ENCODE peak calls at places on chromosomes 2 and 18, in four cellular contexts. T is K562, Y is GM12878, U is HepG2. B is an unnamed sample.

GRCh38 chr2:150792780-150793300 is 305.4 kb upstream of the RND3 start:
- DNase-seq in T (no peak), U (no peak), Y (no peak), B (no peak)

GRCh38 chr2:206831442-206831995 is 66.1 kb downstream of the FASTKD2 start:
- DNase-seq in T (no peak), U (no peak), Y (no peak), B (no peak)

GRCh38 chr2:235958631-235959395 is 209.4 kb downstream of the GBX2 start:
- DNase-seq in U (no peak), Y (no peak), T (no peak), B (no peak)

GRCh38 chr18:57755473-57756067 is 47.5 kb downstream of the ATP8B1 start:
- DNase-seq in Y (no peak), T (no peak), U (no peak), B (no peak)

GRCh38 chr2:88082781-88083180 is 15.2 kb downstream of the SMYD1 start:
- DNase-seq in U (no peak), T (no peak), Y (no peak), B (no peak)

GRCh38 chr2:11051280-11051679 is 104.0 kb upstream of the SLC66A3 start:
- DNase-seq in T (no peak), Y (no peak), U (no peak), B (no peak)

GRCh38 chr2:178008636-178009289 is 63.8 kb downstream of the PDE11A start:
- DNase-seq in U (no peak), T (no peak), Y (no peak), B (peak)

GRCh38 chr2:210169871-210170441 is 1.3 kb downstream of the KANSL1L start:
- DNase-seq in U (peak), T (no peak), Y (peak), B (no peak)

GRCh38 chr2:202030676-202031075 is 3.0 kb upstream of the FZD7 start:
- DNase-seq in U (no peak), T (no peak), Y (no peak), B (no peak)

GRCh38 chr2:38013158-38013752 is 62.7 kb downstream of the CYP1B1 start:
- DNase-seq in U (no peak), T (no peak), Y (no peak), B (no peak)

GRCh38 chr2:29426354-29426753 is 311.1 kb downstream of the CLIP4 start:
- DNase-seq in Y (no peak), T (no peak), U (no peak), B (no peak)

GRCh38 chr18:79446931-79447330 is 51.2 kb downstream of the NFATC1 start:
- DNase-seq in U (no peak), T (no peak), Y (no peak), B (no peak)

GRCh38 chr2:200585730-200586643 is at the start of gene AOX1:
- DNase-seq in U (peak), T (no peak), Y (no peak), B (no peak)

GRCh38 chr2:182593394-182593707 is 122.7 kb upstream of the DNAJC10 start:
- DNase-seq in Y (no peak), T (no peak), U (no peak), B (no peak)

GRCh38 chr18:46574000-46574739 is 82.8 kb downstream of the LOXHD1 start:
- DNase-seq in T (no peak), Y (peak), U (no peak), B (no peak)

GRCh38 chr2:169300617-169301530 is 61.5 kb downstream of the LRP2 start:
- DNase-seq in T (no peak), U (no peak), Y (no peak), B (no peak)

GRCh38 chr18:44123743-44124142 is 556.9 kb upstream of the SETBP1 start:
- DNase-seq in Y (no peak), T (no peak), U (no peak), B (no peak)

GRCh38 chr2:204825054-204825453 is 279.8 kb downstream of the PARD3B start:
- DNase-seq in U (no peak), Y (no peak), T (no peak), B (no peak)

GRCh38 chr18:66872277-66872676 is 268.4 kb upstream of the CDH19 start:
- DNase-seq in U (no peak), T (no peak), Y (no peak), B (no peak)

GRCh38 chr2:219739061-219739460 is 111.6 kb downstream of the SLC4A3 start:
- DNase-seq in U (no peak), Y (no peak), T (no peak), B (no peak)

GRCh38 chr2:152062130-152063091 is 36.4 kb downstream of the CACNB4 start:
- DNase-seq in T (no peak), U (no peak), Y (no peak), B (no peak)

GRCh38 chr2:168495524-168495923 is 39.5 kb downstream of the CERS6 start:
- DNase-seq in Y (peak), T (no peak), U (no peak), B (no peak)

GRCh38 chr2:46749042-46749461 is 166.6 kb downstream of the MCFD2 start:
- DNase-seq in T (peak), Y (no peak), U (peak), B (no peak)

GRCh38 chr2:72983500-72984039 is 66.3 kb downstream of the EMX1 start:
- DNase-seq in U (peak), T (no peak), Y (no peak), B (no peak)

GRCh38 chr18:29588446-29589100 is 1411.6 kb upstream of the CDH2 start:
- DNase-seq in T (no peak), U (no peak), Y (no peak), B (no peak)

GRCh38 chr2:162037028-162037795 is 36.8 kb downstream of the DPP4 start:
- DNase-seq in Y (no peak), U (no peak), T (no peak), B (no peak)

GRCh38 chr18:48994044-48994651 is 43.4 kb upstream of the SMAD7 start:
- DNase-seq in T (no peak), U (peak), Y (no peak), B (no peak)

GRCh38 chr2:48445091-48445725 is 84.7 kb upstream of the STON1 start:
- DNase-seq in U (no peak), Y (no peak), T (no peak), B (no peak)

GRCh38 chr18:57768557-57769326 is 34.4 kb downstream of the ATP8B1 start:
- DNase-seq in U (no peak), T (no peak), Y (no peak), B (no peak)

GRCh38 chr2:3738454-3738853 is 35.1 kb downstream of the DCDC2C start:
- DNase-seq in U (peak), Y (no peak), T (peak), B (peak)

GRCh38 chr2:63614448-63614968 is 25.7 kb downstream of the MDH1 start:
- DNase-seq in U (peak), T (no peak), Y (no peak), B (no peak)

GRCh38 chr2:25881759-25882158 is 3.5 kb upstream of the ASXL2 start:
- DNase-seq in T (no peak), Y (no peak), U (no peak), B (no peak)

GRCh38 chr2:121804997-121805766 is 49.7 kb downstream of the TSN start:
- DNase-seq in T (no peak), Y (no peak), U (no peak), B (no peak)

GRCh38 chr2:187442778-187443177 is 5.3 kb downstream of the CALCRL start:
- DNase-seq in T (no peak), U (no peak), Y (no peak), B (no peak)

GRCh38 chr2:179265082-179265575 is 497 bp upstream of the SESTD1 start:
- DNase-seq in Y (no peak), T (no peak), U (no peak), B (no peak)

GRCh38 chr2:45816273-45816672 is 164.8 kb downstream of the PRKCE start:
- DNase-seq in Y (no peak), T (no peak), U (no peak), B (no peak)

GRCh38 chr2:1591978-1592907 is 152.1 kb downstream of the PXDN start:
- DNase-seq in Y (no peak), T (no peak), U (no peak), B (peak)

GRCh38 chr18:35236964-35237363 is 3.9 kb upstream of the ZNF397 start:
- DNase-seq in U (no peak), T (no peak), Y (no peak), B (no peak)

GRCh38 chr2:11270891-11271290 is 73.5 kb downstream of the ROCK2 start:
- DNase-seq in T (no peak), Y (no peak), U (no peak), B (no peak)

GRCh38 chr18:42141439-42141838 is 186.4 kb downstream of the PIK3C3 start:
- DNase-seq in U (peak), T (no peak), Y (no peak), B (no peak)

DNA sequence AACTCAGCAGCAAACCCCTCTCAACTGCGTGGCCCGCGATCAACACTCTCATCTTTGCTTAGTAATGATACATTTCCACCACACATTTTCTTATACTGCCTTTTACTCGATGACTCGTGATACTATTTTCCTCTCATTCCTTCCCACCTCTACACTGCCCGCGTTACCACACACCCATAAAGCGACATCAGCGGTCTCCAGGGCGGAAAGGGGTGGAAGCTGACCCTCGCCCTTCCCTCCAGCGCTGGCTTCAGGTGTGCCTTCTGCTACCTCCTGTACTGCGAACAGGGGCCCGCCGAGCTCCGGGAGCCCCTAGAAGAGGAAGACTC is 1.3 kb downstream of the NETO1 start:
- DNase-seq in U (no peak), T (no peak), Y (no peak), B (no peak)
- TF ChIP-seq FOXK2 in U (no peak), T (no peak), Y (no peak), B (no peak)

DNA sequence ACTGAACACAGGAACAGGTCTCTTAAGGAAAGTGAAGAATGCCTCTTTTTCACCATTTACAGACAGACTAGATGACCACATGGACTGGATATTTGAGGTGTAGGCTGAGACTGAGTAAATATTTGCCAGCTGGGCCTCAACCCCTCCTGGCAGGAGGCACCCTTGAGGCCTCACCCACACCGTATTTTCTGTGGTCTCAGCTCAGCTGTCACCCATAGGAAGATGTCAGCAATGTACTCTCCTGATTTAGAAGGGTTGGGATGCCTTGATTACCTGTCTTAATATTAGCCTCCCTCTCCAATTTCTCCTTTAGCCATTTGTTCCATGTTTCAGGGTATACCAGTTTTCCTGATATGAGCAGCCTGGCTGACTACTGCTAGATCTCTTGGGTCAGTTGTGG is 20.3 kb downstream of the ADCYAP1 start:
- DNase-seq in T (no peak), U (peak), Y (no peak), B (no peak)
- TF ChIP-seq FOXK2 in T (no peak), U (no peak), Y (no peak), B (no peak)

DNA sequence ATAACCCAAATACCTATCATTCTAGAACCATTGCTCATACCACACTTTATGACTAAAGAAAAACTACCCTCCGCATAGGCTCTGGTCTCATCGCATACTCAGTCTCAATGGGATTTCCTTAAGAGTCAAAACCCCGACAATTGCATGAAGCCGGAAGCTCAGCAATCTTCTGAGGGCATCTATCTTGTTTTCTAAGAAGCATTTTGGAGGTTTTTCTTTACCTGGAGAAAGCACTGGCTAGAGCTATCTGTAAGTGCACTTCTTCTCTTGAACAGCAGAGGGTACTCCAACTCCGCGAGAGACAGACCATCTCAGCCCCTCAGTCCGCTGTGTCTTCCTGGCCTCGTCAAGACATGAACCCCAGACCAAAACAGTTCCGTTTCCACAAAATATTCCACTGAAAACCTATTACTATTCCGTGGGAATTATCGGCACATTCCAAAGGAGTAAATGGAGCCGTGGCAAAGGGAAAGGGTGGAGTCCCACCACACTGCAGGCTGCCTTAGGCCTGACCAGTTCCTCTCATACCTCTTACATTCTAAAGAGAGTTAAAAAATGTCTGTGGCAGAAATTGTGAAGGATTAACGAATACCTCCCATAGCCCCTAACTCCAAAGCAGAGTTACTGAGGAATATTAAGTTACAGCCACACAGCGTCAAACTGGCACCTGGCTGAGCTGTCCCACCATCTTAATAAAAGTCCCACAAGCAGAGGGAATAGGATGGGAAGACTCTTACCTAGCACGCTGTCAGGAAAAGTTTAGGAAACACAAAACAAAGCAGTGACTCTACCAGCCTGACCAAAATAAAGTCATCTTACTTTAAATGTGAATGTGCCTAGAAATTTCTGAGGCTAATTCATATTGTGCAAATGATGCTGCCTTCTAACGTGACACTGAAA is 325.6 kb upstream of the VRK2 start:
- DNase-seq in U (peak), Y (peak), T (peak), B (peak)
- TF ChIP-seq FOXK2 in U (no peak), Y (no peak), T (no peak), B (no peak)

GRCh38 chr2:186183406-186183805 is 302.7 kb upstream of the ZC3H15 start:
- DNase-seq in U (no peak), T (no peak), Y (no peak), B (no peak)

DNA sequence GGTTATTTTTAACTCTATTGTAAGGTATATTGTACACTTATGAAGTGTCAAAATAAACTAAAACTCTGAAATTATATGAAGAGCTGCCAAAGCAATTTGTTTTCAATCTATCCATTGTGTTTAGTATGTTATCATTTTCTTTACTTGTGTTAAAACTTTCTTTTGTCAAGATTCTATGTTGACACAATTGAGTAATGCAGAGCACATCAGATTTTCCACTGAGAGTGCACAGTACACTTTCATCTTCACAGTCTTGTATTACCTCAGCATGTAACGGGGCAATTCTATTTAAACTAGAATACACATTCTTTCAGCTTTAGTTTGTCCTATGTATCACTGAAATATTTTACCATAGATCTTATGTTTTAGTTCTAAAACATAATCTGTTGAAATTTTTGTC is 304.4 kb upstream of the ZC3H15 start:
- DNase-seq in Y (no peak), T (no peak), U (peak), B (no peak)
- TF ChIP-seq FOXK2 in Y (no peak), T (no peak), U (no peak), B (no peak)

DNA sequence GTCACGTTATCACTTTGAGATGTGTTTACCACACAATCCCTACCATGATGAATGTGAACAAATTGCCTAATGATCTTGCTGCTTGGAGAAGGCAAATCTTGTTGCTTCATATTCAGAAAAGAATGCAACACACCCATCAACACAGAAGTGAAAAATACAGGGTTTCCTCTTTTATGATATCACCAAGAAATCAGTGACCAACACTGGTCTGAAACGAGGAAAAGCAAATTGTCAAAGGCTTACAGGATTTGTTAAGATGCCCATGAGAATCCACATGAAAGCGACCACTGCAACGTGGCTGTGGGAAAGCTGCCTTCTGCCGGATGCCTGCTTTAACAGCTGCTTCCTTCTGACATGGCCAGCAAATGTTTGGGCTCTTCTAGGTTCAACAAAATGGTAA is 397.6 kb upstream of the LRATD1 start:
- DNase-seq in T (no peak), U (no peak), Y (no peak), B (no peak)
- TF ChIP-seq FOXK2 in T (no peak), U (no peak), Y (no peak), B (no peak)